ENCODE peak calls at places on chromosomes 7 and 10, in nine cellular contexts. One of them, this sample, is unnamed.

GRCh38 chr7:45610019-45610418 is 35.9 kb downstream of the ADCY1 start:
- DNase-seq in NCI-H2081: no peak
- DNase-seq in H9: no peak
- DNase-seq in HCT116: no peak
- DNase-seq in iris pigment epithelial cell: no peak
- DNase-seq in NCI-H1092 treated with DMSO at 0.1 percent for 48 hours: no peak
- DNase-seq in KBM-7: no peak
- DNase-seq in HFFc6: no peak
- DNase-seq in aorta: peak
- DNase-seq in this sample: no peak

GRCh38 chr10:120011359-120012132 is 119.0 kb downstream of the SEC23IP start:
- DNase-seq in NCI-H2081: no peak
- DNase-seq in H9: peak
- DNase-seq in HCT116: no peak
- DNase-seq in iris pigment epithelial cell: no peak
- DNase-seq in NCI-H1092 treated with DMSO at 0.1 percent for 48 hours: no peak
- DNase-seq in KBM-7: no peak
- DNase-seq in HFFc6: no peak
- DNase-seq in aorta: peak
- DNase-seq in this sample: no peak

GRCh38 chr10:110226555-110226925 is 19.1 kb downstream of the MXI1 start:
- DNase-seq in NCI-H2081: peak
- DNase-seq in H9: peak
- DNase-seq in HCT116: peak
- DNase-seq in iris pigment epithelial cell: peak
- DNase-seq in NCI-H1092 treated with DMSO at 0.1 percent for 48 hours: peak
- DNase-seq in KBM-7: no peak
- DNase-seq in HFFc6: peak
- DNase-seq in aorta: peak
- DNase-seq in this sample: peak

GRCh38 chr10:44938938-44939337 is 20.7 kb upstream of the RASSF4 start:
- DNase-seq in NCI-H2081: no peak
- DNase-seq in H9: no peak
- DNase-seq in HCT116: no peak
- DNase-seq in iris pigment epithelial cell: peak
- DNase-seq in NCI-H1092 treated with DMSO at 0.1 percent for 48 hours: no peak
- DNase-seq in KBM-7: no peak
- DNase-seq in HFFc6: no peak
- DNase-seq in aorta: no peak
- DNase-seq in this sample: no peak

GRCh38 chr7:25732771-25733217 is 419.2 kb upstream of the NFE2L3 start:
- DNase-seq in NCI-H2081: no peak
- DNase-seq in H9: peak
- DNase-seq in HCT116: no peak
- DNase-seq in iris pigment epithelial cell: no peak
- DNase-seq in NCI-H1092 treated with DMSO at 0.1 percent for 48 hours: no peak
- DNase-seq in KBM-7: no peak
- DNase-seq in HFFc6: no peak
- DNase-seq in aorta: no peak
- DNase-seq in this sample: no peak

GRCh38 chr7:22952306-22953011 is 61.5 kb downstream of the HYCC1 start:
- DNase-seq in NCI-H2081: no peak
- DNase-seq in H9: no peak
- DNase-seq in HCT116: no peak
- DNase-seq in iris pigment epithelial cell: no peak
- DNase-seq in NCI-H1092 treated with DMSO at 0.1 percent for 48 hours: no peak
- DNase-seq in KBM-7: no peak
- DNase-seq in HFFc6: no peak
- DNase-seq in aorta: no peak
- DNase-seq in this sample: no peak

GRCh38 chr7:18163091-18163490 is 135.4 kb upstream of the PRPS1L1 start:
- DNase-seq in NCI-H2081: no peak
- DNase-seq in H9: no peak
- DNase-seq in HCT116: no peak
- DNase-seq in iris pigment epithelial cell: no peak
- DNase-seq in NCI-H1092 treated with DMSO at 0.1 percent for 48 hours: no peak
- DNase-seq in KBM-7: no peak
- DNase-seq in HFFc6: no peak
- DNase-seq in aorta: no peak
- DNase-seq in this sample: no peak

GRCh38 chr10:112230325-112230988 is 46.9 kb upstream of the GPAM start:
- DNase-seq in NCI-H2081: no peak
- DNase-seq in H9: no peak
- DNase-seq in HCT116: no peak
- DNase-seq in iris pigment epithelial cell: peak
- DNase-seq in NCI-H1092 treated with DMSO at 0.1 percent for 48 hours: no peak
- DNase-seq in KBM-7: no peak
- DNase-seq in HFFc6: no peak
- DNase-seq in aorta: no peak
- DNase-seq in this sample: no peak

GRCh38 chr10:6135039-6135438 is 46.2 kb downstream of the RBM17 start:
- DNase-seq in NCI-H2081: no peak
- DNase-seq in H9: no peak
- DNase-seq in HCT116: no peak
- DNase-seq in iris pigment epithelial cell: no peak
- DNase-seq in NCI-H1092 treated with DMSO at 0.1 percent for 48 hours: no peak
- DNase-seq in KBM-7: no peak
- DNase-seq in HFFc6: no peak
- DNase-seq in aorta: peak
- DNase-seq in this sample: no peak

GRCh38 chr10:71838264-71839211 is 12.5 kb downstream of the PSAP start:
- DNase-seq in NCI-H2081: no peak
- DNase-seq in H9: no peak
- DNase-seq in HCT116: no peak
- DNase-seq in iris pigment epithelial cell: peak
- DNase-seq in NCI-H1092 treated with DMSO at 0.1 percent for 48 hours: no peak
- DNase-seq in KBM-7: no peak
- DNase-seq in HFFc6: peak
- DNase-seq in aorta: peak
- DNase-seq in this sample: no peak

GRCh38 chr10:28201666-28202400 is 101.0 kb downstream of the MPP7 start:
- DNase-seq in NCI-H2081: no peak
- DNase-seq in H9: no peak
- DNase-seq in HCT116: no peak
- DNase-seq in iris pigment epithelial cell: peak
- DNase-seq in NCI-H1092 treated with DMSO at 0.1 percent for 48 hours: no peak
- DNase-seq in KBM-7: no peak
- DNase-seq in HFFc6: no peak
- DNase-seq in aorta: no peak
- DNase-seq in this sample: no peak